ENCODE peak calls at places on chromosomes 7 and 10, in six cellular contexts. H, C, J, F, O and T are unnamed samples.

GRCh38 chr7:48528689-48529088 is 357.4 kb downstream of the ABCA13 start:
- DNase-seq in H (no peak), C (no peak), J (no peak), F (no peak), O (no peak), T (no peak)

GRCh38 chr7:107304063-107304462 is 135.3 kb downstream of the HBP1 start:
- DNase-seq in H (no peak), C (no peak), J (no peak), F (no peak), O (no peak), T (no peak)

GRCh38 chr7:155371884-155372781 is 74.5 kb downstream of the INSIG1 start:
- DNase-seq in H (no peak), C (no peak), J (no peak), F (no peak), O (no peak), T (no peak)

GRCh38 chr7:20784311-20785210 is 2.1 kb downstream of the SP8 start:
- DNase-seq in H (no peak), C (no peak), J (peak), F (no peak), O (no peak), T (no peak)

GRCh38 chr7:56291-56913 is 136.0 kb upstream of the FAM20C start:
- DNase-seq in H (no peak), C (no peak), J (no peak), F (no peak), O (no peak), T (no peak)

GRCh38 chr10:127556911-127557310 is 7.8 kb downstream of the NPS start:
- DNase-seq in H (no peak), C (peak), J (no peak), F (no peak), O (peak), T (peak)

GRCh38 chr7:125828153-125828690 is 898.6 kb upstream of the POT1 start:
- DNase-seq in H (no peak), C (peak), J (peak), F (no peak), O (no peak), T (no peak)

GRCh38 chr7:96949766-96950165 is 55.6 kb upstream of the DLX6 start:
- DNase-seq in H (no peak), C (peak), J (peak), F (no peak), O (no peak), T (no peak)

GRCh38 chr10:115092258-115092554 is 959 bp upstream of the ATRNL1 start:
- DNase-seq in H (no peak), C (no peak), J (no peak), F (no peak), O (no peak), T (no peak)

GRCh38 chr7:2554654-2555053 is 670 bp downstream of the BRAT1 start:
- DNase-seq in H (no peak), C (no peak), J (no peak), F (no peak), O (no peak), T (peak)

GRCh38 chr7:27179503-27180430 is 5.3 kb downstream of the HOXA11 start:
- DNase-seq in H (peak), C (peak), J (peak), F (no peak), O (no peak), T (no peak)

GRCh38 chr7:47654672-47655340 is 72.9 kb upstream of the TNS3 start:
- DNase-seq in H (peak), C (peak), J (no peak), F (no peak), O (no peak), T (no peak)

GRCh38 chr7:32357535-32358277 is 132.5 kb downstream of the LSM5 start:
- DNase-seq in H (no peak), C (no peak), J (peak), F (peak), O (peak), T (no peak)

DNA sequence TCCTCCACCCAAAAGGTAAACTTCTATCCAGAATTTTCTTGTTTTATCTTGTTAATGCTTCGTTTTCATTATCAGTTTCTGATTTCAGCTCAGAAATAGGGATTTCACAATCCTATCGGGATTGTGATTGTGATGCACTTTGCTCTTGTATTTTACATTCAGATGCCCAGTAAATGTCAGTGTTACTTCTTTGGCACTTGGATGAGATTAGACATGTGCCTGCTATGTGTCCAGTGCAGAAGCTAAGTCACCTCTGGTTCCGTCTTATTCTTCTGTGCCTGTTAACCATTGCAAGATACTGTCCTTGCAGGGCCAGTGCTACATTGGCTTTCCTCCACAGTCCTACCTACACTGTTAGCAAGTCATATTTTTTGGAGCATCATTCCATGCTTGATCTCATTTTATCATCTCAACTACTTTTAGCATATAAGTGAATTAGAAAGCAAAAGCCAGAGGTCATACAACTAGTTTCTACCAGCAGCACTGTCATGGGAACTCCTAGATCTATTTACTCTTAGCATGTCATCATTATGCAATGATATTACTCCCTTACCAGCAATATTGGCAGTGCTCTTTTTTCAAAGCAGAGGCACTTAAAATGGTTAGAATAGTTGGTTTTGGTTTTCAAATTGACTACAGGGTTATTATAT is 26.7 kb downstream of the ZNF277 start:
- DNase-seq in H (no peak), C (no peak), J (peak), F (no peak), O (no peak), T (no peak)
- H3K4me2 ChIP-seq in H (no peak), C (no peak), J (no peak), F (no peak), O (no peak), T (no peak)

GRCh38 chr10:119668461-119668860 is 17.3 kb downstream of the BAG3 start:
- DNase-seq in H (no peak), C (no peak), J (no peak), F (no peak), O (no peak), T (no peak)

GRCh38 chr10:119666709-119667004 is 15.5 kb downstream of the BAG3 start:
- DNase-seq in H (no peak), C (no peak), J (no peak), F (no peak), O (no peak), T (no peak)

GRCh38 chr10:119669331-119669730 is 18.2 kb downstream of the BAG3 start:
- DNase-seq in H (no peak), C (no peak), J (peak), F (no peak), O (no peak), T (no peak)

GRCh38 chr10:119665901-119666708 is 14.9 kb downstream of the BAG3 start:
- DNase-seq in H (peak), C (no peak), J (no peak), F (no peak), O (no peak), T (no peak)

GRCh38 chr10:119667562-119668328 is 16.6 kb downstream of the BAG3 start:
- DNase-seq in H (peak), C (peak), J (peak), F (peak), O (peak), T (peak)
- H3K4me2 ChIP-seq in H (peak), C (peak), J (peak), F (peak), O (no peak), T (no peak)

GRCh38 chr7:122310119-122311021 is 5.8 kb upstream of the FEZF1 start:
- DNase-seq in H (no peak), C (no peak), J (no peak), F (no peak), O (peak), T (no peak)
- H3K4me2 ChIP-seq in H (peak), C (peak), J (no peak), F (no peak), O (peak), T (no peak)

GRCh38 chr10:130812381-130813148 is 499.0 kb downstream of the TCERG1L start:
- DNase-seq in H (no peak), C (no peak), J (no peak), F (no peak), O (no peak), T (no peak)
- H3K4me2 ChIP-seq in H (no peak), C (no peak), J (no peak), F (no peak), O (no peak), T (no peak)

DNA sequence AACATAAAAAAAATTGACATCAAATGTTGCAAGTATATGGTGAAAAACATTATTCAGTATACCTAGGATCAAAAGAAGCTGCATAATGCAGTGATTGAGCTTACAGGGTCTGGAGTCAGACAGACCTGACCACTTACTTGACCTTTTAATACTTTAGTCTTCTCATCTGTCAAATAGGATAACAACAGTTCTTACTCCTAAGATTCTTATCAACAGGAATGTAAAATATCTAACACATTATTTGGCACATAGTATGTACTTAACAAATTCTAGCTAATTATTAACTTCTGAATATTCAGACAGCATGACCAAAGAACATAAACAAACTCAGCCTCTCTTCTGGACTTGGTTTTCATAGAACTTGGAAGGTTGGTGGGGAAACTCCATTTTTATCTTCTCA is 45.6 kb upstream of the PIP4K2A start:
- DNase-seq in H (no peak), C (peak), J (no peak), F (no peak), O (no peak), T (no peak)
- H3K4me2 ChIP-seq in H (no peak), C (no peak), J (no peak), F (no peak), O (no peak), T (no peak)

GRCh38 chr7:151141855-151142685 is 25.4 kb downstream of the GBX1 start:
- DNase-seq in H (no peak), C (no peak), J (no peak), F (no peak), O (no peak), T (no peak)
- H3K4me2 ChIP-seq in H (no peak), C (no peak), J (no peak), F (no peak), O (no peak), T (no peak)

GRCh38 chr7:151416135-151416740 is 6.4 kb upstream of the WDR86 start:
- DNase-seq in H (no peak), C (no peak), J (no peak), F (no peak), O (no peak), T (no peak)
- H3K4me2 ChIP-seq in H (no peak), C (no peak), J (no peak), F (no peak), O (no peak), T (no peak)